ENCODE peak calls at places on chromosomes 6 and 20, in five cellular contexts. C is foreskin fibroblast; I is GM23248; K is AG10803; T is stimulated activated CD4-positive, alpha-beta T cell treated with anti-CD3 and anti-CD28 coated beads, TNF-alpha, amount 100 ng/mL, for 4 hours. P is an unnamed sample.

GRCh38 chr6:20217476-20217855 is 5.2 kb upstream of the MBOAT1 start:
- DNase-seq in C (no peak), I (no peak), K (no peak), T (no peak), P (no peak)

GRCh38 chr6:293185-294174 is 1.2 kb downstream of the DUSP22 start:
- DNase-seq in C (peak), I (peak), K (peak), T (no peak), P (no peak)

GRCh38 chr6:29968905-29969304 is 26.6 kb downstream of the HLA-A start:
- DNase-seq in C (no peak), I (no peak), K (no peak), T (no peak), P (no peak)

GRCh38 chr6:74932214-74932923 is 273.5 kb downstream of the COL12A1 start:
- DNase-seq in C (peak), I (peak), K (no peak), T (no peak), P (no peak)

GRCh38 chr20:47573586-47573985 is 71.9 kb downstream of the NCOA3 start:
- DNase-seq in C (no peak), I (no peak), K (no peak), T (no peak), P (no peak)

GRCh38 chr20:15561707-15562106 is 1011.5 kb downstream of the KIF16B start:
- DNase-seq in C (no peak), I (no peak), K (no peak), T (no peak), P (no peak)

GRCh38 chr20:10080554-10080953 is 45.8 kb downstream of the ANKEF1 start:
- DNase-seq in C (no peak), I (no peak), K (no peak), T (no peak), P (no peak)

GRCh38 chr6:72217626-72218025 is 331.3 kb downstream of the RIMS1 start:
- DNase-seq in C (no peak), I (no peak), K (no peak), T (no peak), P (no peak)

GRCh38 chr20:38730989-38731737 is 6.9 kb downstream of the SLC32A1 start:
- DNase-seq in C (peak), I (peak), K (peak), T (peak), P (peak)

GRCh38 chr6:85675030-85675819 is 32.5 kb upstream of the SYNCRIP start:
- DNase-seq in C (peak), I (peak), K (peak), T (no peak), P (no peak)

GRCh38 chr6:169046483-169047192 is 207.0 kb downstream of the THBS2 start:
- DNase-seq in C (peak), I (peak), K (peak), T (no peak), P (peak)